ENCODE peak calls at places on chromosomes 11 and 22, in nine cellular contexts. C is NCI-H748 treated with DMSO at 0.1 percent for 48 hours; L is amniotic stem cell; Z is cardiac fibroblast; D is uterus; R is anterior cingulate cortex; W is amniotic epithelial cell; X is ELF-1; O is activated naive CD8-positive, alpha-beta T cell treated with anti-CD3 and anti-CD28 coated beads, Interleukin-2, amount 50 U/mL, for 24 hours. V is an unnamed sample.

GRCh38 chr22:41915035-41915782 is at the start of gene SHISA8:
- DNase-seq in C (no peak), L (peak), Z (no peak), D (no peak), R (no peak), W (peak), X (no peak), O (peak), V (no peak)

GRCh38 chr22:43343262-43343988 is at the start of gene SCUBE1:
- DNase-seq in C (peak), L (no peak), Z (peak), D (no peak), R (no peak), W (peak), X (peak), O (peak), V (peak)

GRCh38 chr11:63549411-63549810 is 12.8 kb downstream of the PLAAT4 start:
- DNase-seq in C (no peak), L (no peak), Z (no peak), D (no peak), R (no peak), W (no peak), X (no peak), O (no peak), V (peak)

GRCh38 chr22:43886231-43886630 is 5.6 kb downstream of the PNPLA5 start:
- DNase-seq in C (no peak), L (no peak), Z (no peak), D (no peak), R (no peak), W (no peak), X (no peak), O (no peak), V (no peak)

GRCh38 chr11:69644071-69644961 is 3.4 kb downstream of the CCND1 start:
- DNase-seq in C (no peak), L (peak), Z (peak), D (no peak), R (no peak), W (peak), X (peak), O (no peak), V (no peak)

GRCh38 chr22:43630451-43630850 is 181.7 kb downstream of the EFCAB6 start:
- DNase-seq in C (no peak), L (no peak), Z (no peak), D (no peak), R (no peak), W (no peak), X (no peak), O (no peak), V (no peak)

GRCh38 chr22:33958741-33959140 is 38.5 kb upstream of the LARGE1 start:
- DNase-seq in C (no peak), L (no peak), Z (no peak), D (no peak), R (no peak), W (no peak), X (no peak), O (no peak), V (no peak)

GRCh38 chr11:45817191-45817590 is 12.2 kb downstream of the SLC35C1 start:
- DNase-seq in C (no peak), L (no peak), Z (no peak), D (no peak), R (no peak), W (no peak), X (no peak), O (no peak), V (no peak)